ENCODE peak calls at places on chromosomes 5 and 9, in six cellular contexts. N is upper lobe of right lung, A is PC-3, K is stomach, B is kidney, W is fibroblast of villous mesenchyme. C is an unnamed sample.
A peak's percentile ranks its signal among the peaks of the same experiment; 100 is the strongest.

GRCh38 chr5:852018-852417 is 1.2 kb upstream of the ZDHHC11 start:
- DNase-seq in K (no peak), W (no peak), N (no peak), A (no peak), B (peak; percentile 1), C (no peak)

GRCh38 chr9:36194326-36195000 is 3.7 kb downstream of the CLTA start:
- DNase-seq in B (no peak), W (peak; percentile 46), K (no peak), N (no peak), A (no peak), C (no peak)

GRCh38 chr5:139492700-139493192 is 10.2 kb upstream of the STING1 start:
- DNase-seq in K (no peak), A (peak; percentile 32), N (no peak), W (peak; percentile 66), B (no peak), C (no peak)

GRCh38 chr5:172920447-172920849 is 38.8 kb upstream of the RPL26L1 start:
- DNase-seq in B (no peak), K (no peak), A (peak; percentile 80), N (no peak), W (peak; percentile 96), C (no peak)

GRCh38 chr9:79731483-79731882 is 159.7 kb downstream of the TLE4 start:
- DNase-seq in B (no peak), A (peak; percentile 65), W (no peak), N (no peak), K (no peak), C (no peak)

GRCh38 chr5:45578270-45578669 is 117.9 kb downstream of the HCN1 start:
- DNase-seq in K (no peak), N (no peak), W (no peak), A (peak; percentile 38), B (no peak), C (no peak)

GRCh38 chr9:136958898-136959850 is 7.1 kb downstream of the LCN12 start:
- DNase-seq in B (no peak), A (no peak), W (no peak), K (no peak), N (no peak), C (no peak)

GRCh38 chr5:87210743-87211142 is 56.9 kb upstream of the RASA1 start:
- DNase-seq in K (no peak), A (peak; percentile 97), B (no peak), N (no peak), W (no peak), C (no peak)

GRCh38 chr9:89940625-89941024 is 335.8 kb downstream of the GADD45G start:
- DNase-seq in B (no peak), W (no peak), K (no peak), A (no peak), N (no peak), C (no peak)

GRCh38 chr9:105191508-105192118 is 52.8 kb upstream of the SLC44A1 start:
- DNase-seq in N (no peak), W (peak; percentile 84), A (peak; percentile 87), B (no peak), K (no peak), C (no peak)

GRCh38 chr9:94017939-94018531 is 62.9 kb upstream of the BARX1 start:
- DNase-seq in B (no peak), K (no peak), A (no peak), W (peak; percentile 59), N (no peak), C (no peak)

GRCh38 chr5:13913962-13914361 is 30.5 kb downstream of the DNAH5 start:
- DNase-seq in W (no peak), N (no peak), B (no peak), K (no peak), A (peak; percentile 13), C (no peak)

GRCh38 chr5:172223901-172224873 is 30.2 kb downstream of the EFCAB9 start:
- DNase-seq in B (no peak), K (no peak), W (no peak), N (no peak), A (no peak), C (no peak)

GRCh38 chr9:72168075-72168474 is 18.8 kb downstream of the GDA start:
- DNase-seq in W (no peak), K (no peak), N (no peak), B (no peak), A (no peak), C (no peak)

GRCh38 chr9:101711330-101711941 is 27.0 kb downstream of the GRIN3A start:
- DNase-seq in A (peak; percentile 4), B (no peak), K (no peak), N (no peak), W (peak; percentile 3), C (peak; percentile 42)

GRCh38 chr5:129664336-129664937 is 83.5 kb upstream of the MINAR2 start:
- DNase-seq in B (no peak), K (peak; percentile 60), N (no peak), W (peak; percentile 59), A (peak; percentile 69), C (peak; percentile 27)
- TF ChIP-seq CTCF in B (peak; percentile 63), K (no peak), N (peak; percentile 82), W (peak; percentile 84), A (peak; percentile 82), C (peak; percentile 79)

GRCh38 chr9:18771018-18771417 is 262.0 kb downstream of the SAXO1 start:
- DNase-seq in N (no peak), K (no peak), W (no peak), B (no peak), A (no peak), C (no peak)
- TF ChIP-seq CTCF in N (no peak), K (no peak), W (no peak), B (no peak), A (no peak), C (no peak)

GRCh38 chr9:82105729-82106128 is 117.2 kb downstream of the SPATA31D1 start:
- DNase-seq in N (no peak), K (peak; percentile 57), A (peak; percentile 17), W (no peak), B (no peak), C (no peak)
- TF ChIP-seq CTCF in N (no peak), K (no peak), A (peak; percentile 29), W (no peak), B (no peak), C (no peak)

DNA sequence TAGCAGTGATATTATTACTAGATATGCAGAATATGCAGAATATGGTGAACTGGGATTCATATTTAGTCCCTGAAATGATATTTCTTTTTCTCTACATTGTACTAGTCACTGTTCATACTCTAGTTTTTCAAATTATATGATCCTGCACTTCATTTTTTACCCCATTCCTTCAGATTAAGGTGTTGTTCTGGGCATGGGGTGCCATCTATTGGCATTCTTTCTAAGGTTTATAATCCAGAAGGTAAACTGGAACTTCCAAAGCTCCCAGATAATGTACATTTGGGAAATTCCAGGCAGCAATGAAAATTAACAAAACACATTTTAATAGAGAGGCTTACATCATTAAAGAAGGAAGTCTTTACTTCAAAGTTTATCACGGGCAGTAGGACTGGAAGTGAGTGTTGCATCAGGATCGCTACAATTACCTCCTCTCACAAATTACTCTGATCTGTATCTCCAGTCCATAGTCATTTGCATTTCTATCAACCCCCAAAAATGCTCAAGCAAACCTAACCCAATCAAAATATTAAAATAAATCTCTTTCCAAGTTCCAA is 12.5 kb downstream of the RFX3 start:
- DNase-seq in N (no peak), W (no peak), B (no peak), A (no peak), K (no peak), C (no peak)
- TF ChIP-seq CTCF in N (no peak), W (no peak), B (no peak), A (no peak), K (no peak), C (no peak)

DNA sequence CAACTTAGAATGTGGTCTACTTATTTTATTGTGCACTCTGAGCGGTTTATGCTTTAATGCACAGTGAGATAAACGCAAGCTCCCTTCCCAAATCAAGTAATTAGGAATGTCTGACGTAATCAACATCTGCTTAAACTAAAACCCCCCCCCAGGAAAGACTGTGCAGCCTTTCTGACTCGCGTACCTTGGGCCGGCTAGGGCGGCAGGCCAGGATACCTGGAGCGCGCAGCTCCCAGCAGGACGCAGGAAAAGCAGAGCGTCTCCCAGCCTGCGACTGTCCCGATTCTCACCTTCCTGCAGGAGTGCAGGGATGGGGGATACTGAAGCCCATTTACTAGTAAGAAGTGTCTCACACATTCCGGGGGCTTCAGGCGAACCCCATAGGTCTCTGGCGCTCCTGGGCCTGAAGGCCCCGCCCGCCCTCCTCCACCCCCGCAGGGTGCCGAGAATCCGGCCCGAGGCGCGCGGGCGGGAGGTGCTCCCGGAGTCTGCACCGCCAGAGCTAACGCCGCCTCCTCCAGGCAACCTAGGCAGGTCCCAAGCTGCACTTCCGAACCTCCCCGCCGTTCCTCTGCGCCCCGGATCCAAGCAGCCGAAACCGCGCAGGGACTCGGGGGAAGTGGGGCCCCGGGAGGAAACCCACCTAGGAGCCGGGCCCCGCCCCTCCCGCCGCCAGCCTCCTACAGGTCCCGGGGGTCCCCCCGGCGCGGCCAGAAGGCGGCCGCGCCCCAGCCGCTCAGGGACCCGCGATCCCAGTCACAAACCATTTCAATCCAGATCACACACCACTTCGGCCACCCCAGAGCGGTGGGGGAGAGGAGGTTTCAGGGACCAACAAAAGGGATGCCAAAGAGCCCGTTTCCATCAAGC is 1.4 kb downstream of the ROR2 start:
- DNase-seq in K (peak; percentile 76), N (peak; percentile 76), B (peak; percentile 85), W (peak; percentile 70), A (no peak), C (peak; percentile 45)
- TF ChIP-seq CTCF in K (no peak), N (peak; percentile 18), B (no peak), W (peak; percentile 36), A (no peak), C (peak; percentile 56)

DNA sequence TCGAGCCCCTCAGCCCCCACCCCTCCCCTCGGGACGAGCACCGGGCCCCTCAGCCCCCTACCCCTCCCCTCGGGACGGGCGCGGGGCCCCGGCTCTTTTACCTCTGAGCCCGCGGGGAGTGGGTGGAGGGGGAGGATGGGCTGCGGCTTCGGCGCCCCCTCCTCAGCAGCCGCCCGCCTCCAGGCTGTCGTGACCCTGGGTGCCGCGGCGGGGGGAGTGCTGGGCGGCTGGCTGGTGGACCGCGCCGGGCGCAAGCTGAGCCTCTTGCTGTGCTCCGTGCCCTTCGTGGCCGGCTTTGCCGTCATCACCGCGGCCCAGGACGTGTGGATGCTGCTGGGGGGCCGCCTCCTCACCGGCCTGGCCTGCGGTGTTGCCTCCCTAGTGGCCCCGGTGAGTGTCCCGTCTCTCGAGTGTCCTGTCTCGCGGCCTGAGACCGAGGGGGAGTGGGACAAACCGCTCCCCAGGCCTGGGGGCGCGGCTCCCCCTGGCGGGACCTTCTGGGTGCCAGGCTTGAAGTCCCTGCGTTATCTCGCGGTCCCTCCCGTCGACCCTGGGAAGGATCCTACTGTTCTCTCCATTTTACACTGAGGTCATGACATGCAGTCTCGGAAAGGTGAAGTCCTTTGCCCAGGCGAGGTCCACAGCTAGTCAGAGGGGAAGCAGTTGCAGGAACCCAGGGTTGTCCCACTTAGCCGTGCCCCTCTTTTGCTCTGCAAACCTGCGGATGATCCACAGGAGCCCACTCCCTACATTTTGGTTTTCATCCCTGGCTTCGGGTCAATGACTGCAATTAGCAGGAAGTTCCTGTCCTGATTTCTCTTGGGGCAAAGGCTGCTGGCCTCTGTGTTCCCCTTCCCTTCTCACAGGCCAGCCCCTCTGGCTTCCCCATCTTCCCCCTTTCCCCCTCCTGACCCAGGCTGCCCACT is 1.0 kb downstream of the SLC2A8 start:
- DNase-seq in N (peak; percentile 78), W (peak; percentile 28), A (peak; percentile 36), K (peak; percentile 40), B (peak; percentile 86), C (peak; percentile 35)
- TF ChIP-seq CTCF in N (peak; percentile 50), W (peak; percentile 51), A (peak; percentile 58), K (no peak), B (peak; percentile 29), C (peak; percentile 62)

C was measured in neural crest cell.